ENCODE peak calls at places on chromosome 22, in seven cellular contexts. G is GM23248, R is MM.1S, J is HCT116, B is OCI-LY7, Q is PC-3, D is hepatocyte. A is an unnamed sample. For H3K9me3, the result is how much of the 10 kb centered on the place peaks cover.

GRCh38 chr22:32584650-32585049 is 110.0 kb downstream of the FBXO7 start:
- DNase-seq in R (no peak), G (peak), Q (no peak), D (no peak), J (no peak), B (no peak), A (no peak)

GRCh38 chr22:30609260-30610185 is 2.5 kb downstream of the TCN2 start:
- DNase-seq in D (peak), J (no peak), R (peak), G (peak), Q (peak), B (no peak), A (no peak)

GRCh38 chr22:42994917-42995562 is 19.9 kb downstream of the PACSIN2 start:
- DNase-seq in D (peak), Q (peak), G (peak), J (no peak), B (peak), R (no peak), A (no peak)

GRCh38 chr22:29442976-29443375 is 4.6 kb downstream of the RFPL1 start:
- DNase-seq in Q (no peak), R (no peak), B (no peak), J (no peak), D (no peak), G (no peak), A (no peak)

GRCh38 chr22:37898441-37899181 is 7.5 kb upstream of the MICALL1 start:
- DNase-seq in B (no peak), D (no peak), G (no peak), J (no peak), Q (no peak), R (no peak), A (no peak)

GRCh38 chr22:49521787-49522224 is 305.9 kb downstream of the BRD1 start:
- DNase-seq in D (no peak), B (no peak), J (no peak), Q (no peak), R (no peak), G (no peak), A (no peak)

GRCh38 chr22:29255064-29255621 is 12.6 kb downstream of the RHBDD3 start:
- DNase-seq in B (no peak), R (no peak), Q (no peak), J (no peak), D (no peak), G (no peak), A (no peak)

GRCh38 chr22:49656291-49656851 is 171.3 kb downstream of the BRD1 start:
- DNase-seq in Q (no peak), R (no peak), J (no peak), G (no peak), B (no peak), D (no peak), A (no peak)

GRCh38 chr22:29765905-29766631 is 739 bp downstream of the ZMAT5 start:
- DNase-seq in Q (no peak), R (no peak), G (peak), J (no peak), D (peak), B (peak), A (no peak)

GRCh38 chr22:29734853-29735252 is 15.1 kb downstream of the CABP7 start:
- DNase-seq in J (no peak), G (no peak), Q (no peak), B (no peak), R (no peak), D (no peak), A (peak)

GRCh38 chr22:48936391-48936790 is 891.3 kb downstream of the BRD1 start:
- DNase-seq in D (no peak), G (no peak), B (no peak), Q (no peak), J (no peak), R (no peak), A (no peak)

GRCh38 chr22:50276143-50276542 is 6.0 kb upstream of the MAPK11 start:
- DNase-seq in B (peak), J (no peak), D (peak), Q (peak), G (peak), R (peak), A (no peak)

GRCh38 chr22:32311551-32312071 is 46.1 kb upstream of the RFPL3 start:
- DNase-seq in G (no peak), R (no peak), J (no peak), B (no peak), D (no peak), Q (no peak), A (no peak)

GRCh38 chr22:39545310-39546063 is 12.9 kb upstream of the RPS19BP1 start:
- DNase-seq in G (peak), D (peak), Q (no peak), R (no peak), B (no peak), J (no peak), A (peak)

GRCh38 chr22:22576989-22577427 is 17.9 kb upstream of the PRAME start:
- DNase-seq in Q (no peak), D (no peak), R (no peak), J (no peak), G (no peak), B (no peak), A (no peak)

GRCh38 chr22:42797021-42797420 is 60.1 kb downstream of the ARFGAP3 start:
- DNase-seq in R (no peak), D (no peak), B (no peak), Q (no peak), G (no peak), J (no peak), A (no peak)

GRCh38 chr22:36036167-36036624 is 7.6 kb upstream of the RBFOX2 start:
- DNase-seq in G (no peak), Q (no peak), J (no peak), R (no peak), D (no peak), B (no peak), A (no peak)

GRCh38 chr22:38109391-38110000 is 988 bp downstream of the BAIAP2L2 start:
- DNase-seq in Q (no peak), D (no peak), R (no peak), G (no peak), J (no peak), B (peak), A (peak)

GRCh38 chr22:48600171-48600570 is 1227.5 kb downstream of the BRD1 start:
- DNase-seq in B (no peak), Q (no peak), J (no peak), R (no peak), D (no peak), G (no peak), A (no peak)

GRCh38 chr22:40409613-40410113 is 39.3 kb downstream of the SGSM3 start:
- DNase-seq in Q (no peak), D (no peak), J (no peak), R (no peak), G (no peak), B (no peak), A (no peak)

GRCh38 chr22:50188356-50188755 is 2.6 kb downstream of the TRABD start:
- DNase-seq in G (no peak), B (no peak), R (no peak), Q (no peak), D (no peak), J (no peak), A (no peak)

GRCh38 chr22:40982482-40983385 is 31.6 kb downstream of the RBX1 start:
- DNase-seq in B (peak), D (no peak), J (no peak), Q (no peak), R (no peak), G (no peak), A (no peak)

GRCh38 chr22:16806401-16806800 is 18.8 kb downstream of the XKR3 start:
- DNase-seq in B (no peak), D (no peak), J (no peak), Q (no peak), R (no peak), G (no peak), A (no peak)

GRCh38 chr22:48489551-48490512 is 1337.8 kb downstream of the BRD1 start:
- DNase-seq in Q (no peak), G (peak), J (no peak), B (no peak), R (peak), D (peak), A (peak)

GRCh38 chr22:42360348-42360747 is 71.9 kb downstream of the NFAM1 start:
- DNase-seq in D (no peak), R (no peak), Q (no peak), J (no peak), G (no peak), B (no peak), A (no peak)

GRCh38 chr22:48683640-48684039 is 1144.0 kb downstream of the BRD1 start:
- DNase-seq in R (no peak), J (no peak), B (no peak), G (no peak), D (no peak), Q (no peak), A (no peak)

GRCh38 chr22:37607912-37608476 is 640 bp upstream of the GGA1 start:
- DNase-seq in G (no peak), J (no peak), B (peak), Q (no peak), D (no peak), R (no peak), A (no peak)

GRCh38 chr22:48678171-48679135 is 1149.2 kb downstream of the BRD1 start:
- DNase-seq in J (no peak), B (no peak), D (no peak), Q (no peak), R (no peak), G (no peak), A (no peak)

GRCh38 chr22:43018615-43019014 is 3.7 kb upstream of the PACSIN2 start:
- DNase-seq in R (no peak), D (no peak), G (no peak), J (no peak), B (no peak), Q (no peak), A (no peak)

GRCh38 chr22:25942126-25942988 is 200.4 kb downstream of the MYO18B start:
- DNase-seq in Q (no peak), R (no peak), J (no peak), D (no peak), G (no peak), B (no peak), A (no peak)

GRCh38 chr22:49046546-49047305 is 780.9 kb downstream of the BRD1 start:
- DNase-seq in D (peak), Q (no peak), J (peak), R (peak), G (no peak), B (peak), A (peak)

GRCh38 chr22:45183974-45184373 is 20.2 kb downstream of the NUP50 start:
- DNase-seq in G (no peak), B (no peak), Q (no peak), J (no peak), R (no peak), D (no peak), A (no peak)

GRCh38 chr22:45188779-45189178 is 25.1 kb downstream of the NUP50 start:
- DNase-seq in B (no peak), Q (no peak), D (no peak), J (no peak), R (no peak), G (no peak), A (no peak)

GRCh38 chr22:45187891-45188290 is 24.2 kb downstream of the NUP50 start:
- DNase-seq in B (no peak), J (no peak), D (no peak), G (no peak), Q (no peak), R (no peak), A (no peak)

GRCh38 chr22:45181766-45182165 is 18.0 kb downstream of the NUP50 start:
- DNase-seq in R (no peak), Q (no peak), G (no peak), B (no peak), J (no peak), D (no peak), A (no peak)

GRCh38 chr22:45185718-45186511 is 22.2 kb downstream of the NUP50 start:
- DNase-seq in G (peak), D (no peak), B (no peak), J (no peak), Q (no peak), R (no peak), A (no peak)
- H3K4me2 ChIP-seq in G (no peak), D (no peak), B (no peak), J (no peak), Q (no peak), R (no peak), A (no peak)

DNA sequence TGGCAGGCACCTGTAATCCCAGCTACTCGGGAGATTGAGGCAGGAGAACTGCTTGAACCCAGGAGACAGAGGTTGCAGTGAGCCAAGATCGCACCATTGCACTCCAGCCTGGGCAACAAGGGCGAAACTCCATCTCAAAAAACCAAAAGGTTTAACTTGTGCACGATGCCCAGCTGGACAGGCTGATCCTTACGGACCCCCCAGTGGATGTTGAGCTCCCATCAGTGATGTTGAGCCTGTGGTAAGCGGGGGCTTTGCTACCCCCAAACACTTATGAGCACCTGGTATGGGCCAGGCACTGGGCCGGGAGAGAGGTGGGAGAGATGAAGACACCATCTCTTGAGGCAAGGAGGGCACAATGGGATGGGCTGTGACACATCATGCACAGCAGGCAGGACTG is 7.4 kb upstream of the SERPIND1 start:
- DNase-seq in Q (no peak), J (no peak), G (no peak), R (no peak), D (no peak), B (no peak), A (no peak)
- TF ChIP-seq EZH2phosphoT487 in Q (no peak), J (no peak), G (no peak), R (no peak), D (no peak), B (no peak), A (no peak)

GRCh38 chr22:47452184-47452583 is 689.7 kb downstream of the TBC1D22A start:
- DNase-seq in G (no peak), Q (peak), J (peak), D (no peak), B (peak), R (no peak), A (no peak)
- H3K9me3 ChIP-seq in G (under half), Q (under half), J (under half), D (under half), B (under half), R (under half), A (under half)

DNA sequence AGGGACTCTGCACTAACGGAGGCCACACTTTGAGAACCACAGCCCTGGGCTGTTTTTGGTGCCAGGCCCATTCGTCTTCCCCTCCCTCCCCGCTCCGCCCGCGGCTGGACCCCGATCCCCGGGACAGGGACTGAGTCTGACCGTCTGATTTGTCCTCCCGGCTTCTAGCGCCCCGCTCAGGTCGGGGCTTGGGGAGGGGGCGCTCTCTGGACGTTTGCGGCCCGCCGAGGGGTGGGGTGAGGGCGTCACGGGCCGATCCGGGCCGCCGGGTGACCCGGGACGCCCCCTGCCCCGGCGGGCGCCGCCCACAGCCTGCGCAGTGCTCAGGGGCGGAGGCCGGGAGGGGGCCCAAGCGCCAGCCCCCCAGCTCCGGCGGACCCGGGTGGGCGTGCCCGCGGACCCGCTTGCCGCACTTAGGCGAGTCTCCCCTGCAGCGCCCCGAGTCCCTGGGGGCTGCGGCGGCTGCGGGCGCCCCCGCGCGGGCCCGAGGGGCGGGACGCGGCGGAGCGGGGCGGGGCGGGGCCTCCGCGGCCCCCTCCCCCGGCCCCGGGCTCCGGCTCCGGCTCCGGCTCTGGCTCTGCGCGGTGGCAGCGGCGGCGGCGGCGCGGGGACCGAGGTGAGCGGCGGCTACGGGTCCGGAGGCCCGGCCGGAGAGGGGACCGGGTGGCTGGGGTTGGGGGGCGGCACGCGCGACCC is 33.7 kb upstream of the PRR5 start:
- DNase-seq in Q (no peak), B (no peak), J (no peak), G (peak), R (no peak), D (peak), A (peak)
- H3K4me2 ChIP-seq in Q (peak), B (no peak), J (no peak), G (peak), R (no peak), D (peak), A (peak)

GRCh38 chr22:19874307-19875060 is 19.8 kb upstream of the GNB1L start:
- DNase-seq in B (no peak), R (no peak), J (no peak), D (no peak), Q (no peak), G (peak), A (peak)

GRCh38 chr22:19871845-19872778 is 17.4 kb upstream of the GNB1L start:
- DNase-seq in G (no peak), D (no peak), Q (no peak), J (no peak), R (no peak), B (no peak), A (no peak)

GRCh38 chr22:19872779-19873137 is 18.1 kb upstream of the GNB1L start:
- DNase-seq in D (no peak), R (no peak), B (no peak), Q (no peak), G (no peak), J (no peak), A (no peak)

GRCh38 chr22:19873960-19874306 is 19.3 kb upstream of the GNB1L start:
- DNase-seq in G (no peak), D (no peak), Q (no peak), B (no peak), J (no peak), R (no peak), A (no peak)

DNA sequence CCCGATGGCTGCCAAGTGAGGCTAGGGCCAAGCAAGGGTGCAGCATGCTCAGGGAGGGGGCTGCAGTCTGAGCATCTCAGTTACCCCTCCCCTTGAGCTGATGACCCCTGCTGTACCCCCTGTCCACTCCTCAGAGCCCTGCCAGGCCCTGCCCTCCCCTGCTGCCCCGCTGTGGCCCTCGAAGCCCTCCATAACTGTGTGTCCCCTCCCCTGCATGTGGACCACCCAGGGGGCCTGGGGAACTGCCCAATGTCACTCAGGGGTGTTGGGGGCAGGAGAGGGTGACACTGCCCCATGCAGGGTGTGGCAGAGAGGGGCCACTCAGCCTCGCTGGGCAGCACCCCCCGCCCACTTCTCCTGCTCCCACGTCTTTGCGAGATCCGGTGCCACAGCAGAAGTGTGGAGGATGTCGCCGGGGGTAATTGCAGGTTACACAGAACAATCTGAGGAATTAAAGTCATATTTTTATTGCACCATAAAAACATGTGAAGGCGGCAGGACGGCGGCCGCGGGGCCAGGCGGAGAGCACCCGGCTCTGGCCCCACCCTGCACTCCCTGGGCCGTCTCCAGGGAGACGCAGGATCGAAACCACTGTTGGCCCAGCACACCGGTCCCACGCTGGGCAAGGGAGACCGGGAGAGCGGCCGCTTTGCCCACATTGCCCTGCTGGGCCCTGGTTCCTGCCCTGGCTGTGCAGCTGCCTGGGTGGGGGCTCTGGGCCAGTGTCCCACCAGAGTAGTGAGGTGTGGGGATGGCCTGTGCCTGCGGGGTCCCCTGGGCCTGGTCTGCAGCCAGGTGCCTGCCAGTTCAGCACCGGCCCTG is 18.7 kb upstream of the GNB1L start:
- DNase-seq in J (no peak), R (no peak), Q (no peak), D (no peak), G (no peak), B (no peak), A (no peak)
- TF ChIP-seq EZH2phosphoT487 in J (no peak), R (no peak), Q (no peak), D (no peak), G (no peak), B (no peak), A (no peak)

GRCh38 chr22:47332246-47332980 is 570.0 kb downstream of the TBC1D22A start:
- DNase-seq in D (no peak), Q (no peak), G (no peak), B (no peak), R (no peak), J (no peak), A (no peak)
- H3K9me3 ChIP-seq in D (under half), Q (under half), G (under half), B (under half), R (under half), J (under half), A (under half)

DNA sequence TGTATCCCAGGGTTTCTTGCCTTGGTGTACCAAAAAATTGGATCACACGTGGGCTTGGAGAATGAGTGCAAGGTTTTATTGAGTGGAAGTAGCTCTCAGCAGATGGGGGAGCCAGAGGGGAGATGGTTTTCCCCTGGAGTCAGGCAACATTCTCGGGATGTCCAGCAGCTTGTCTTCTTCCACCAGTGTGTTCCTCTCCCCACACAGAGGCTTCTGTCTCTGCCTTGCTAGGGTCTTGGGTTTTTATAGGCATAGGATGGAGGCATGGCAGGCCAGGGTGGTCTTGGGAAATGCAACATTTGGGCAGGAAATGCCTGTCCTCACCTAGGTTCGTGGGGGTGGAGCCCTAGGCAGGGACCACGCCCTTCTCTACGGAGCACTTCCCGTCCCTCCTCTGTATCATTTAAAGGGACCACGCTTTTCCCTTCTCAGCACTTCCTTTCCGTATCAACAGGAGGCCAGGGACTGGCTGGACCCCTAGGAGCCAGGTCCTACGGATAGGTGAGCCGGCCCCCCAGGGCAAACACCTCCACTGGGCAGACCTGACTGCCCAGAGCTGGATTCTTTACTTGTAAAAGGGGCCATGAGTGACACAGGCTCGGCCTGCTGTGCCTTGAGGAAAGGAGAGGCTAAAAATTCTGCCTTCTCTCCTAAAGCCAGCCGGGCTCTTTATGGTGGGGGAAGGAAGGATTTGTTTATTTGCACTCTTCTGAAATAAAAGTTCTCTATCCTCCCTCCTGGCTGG is 55.3 kb upstream of the CCDC188 start:
- DNase-seq in Q (peak), J (peak), D (peak), G (peak), R (peak), B (peak), A (no peak)
- H3K4me2 ChIP-seq in Q (peak), J (peak), D (peak), G (peak), R (peak), B (peak), A (peak)